ENCODE peak calls at places on chromosomes 3 and 15, in eight cellular contexts. H, M, X, R, B, E, Z and U are unnamed samples.

GRCh38 chr3:23096041-23096440 is 107.1 kb upstream of the UBE2E2 start:
- DNase-seq in H (no peak), M (no peak), X (no peak), R (no peak), B (no peak), E (no peak), Z (peak; percentile 21), U (no peak)

GRCh38 chr3:196339493-196340254 is 1.5 kb upstream of the TM4SF19 start:
- DNase-seq in H (no peak), M (no peak), X (no peak), R (peak; percentile 21), B (peak; percentile 55), E (no peak), Z (no peak), U (no peak)

GRCh38 chr15:98177950-98178848 is 217.7 kb downstream of the ARRDC4 start:
- DNase-seq in H (peak; percentile 39), M (peak; percentile 73), X (peak; percentile 28), R (peak; percentile 56), B (peak; percentile 56), E (peak; percentile 29), Z (no peak), U (no peak)

GRCh38 chr3:194396897-194397756 is 1.9 kb downstream of the GP5 start:
- DNase-seq in H (no peak), M (no peak), X (no peak), R (no peak), B (peak; percentile 57), E (no peak), Z (no peak), U (no peak)

GRCh38 chr3:14423197-14423743 is 20.9 kb downstream of the SLC6A6 start:
- DNase-seq in H (no peak), M (no peak), X (peak; percentile 84), R (peak; percentile 82), B (no peak), E (peak; percentile 58), Z (no peak), U (no peak)

GRCh38 chr3:156431334-156432121 is 123.4 kb downstream of the SSR3 start:
- DNase-seq in H (no peak), M (no peak), X (no peak), R (no peak), B (no peak), E (no peak), Z (no peak), U (no peak)

GRCh38 chr3:183033746-183034145 is 53.4 kb upstream of the DCUN1D1 start:
- DNase-seq in H (no peak), M (no peak), X (no peak), R (no peak), B (no peak), E (no peak), Z (no peak), U (no peak)

GRCh38 chr3:74267126-74267525 is 347.3 kb downstream of the CNTN3 start:
- DNase-seq in H (no peak), M (no peak), X (no peak), R (no peak), B (no peak), E (no peak), Z (no peak), U (no peak)

GRCh38 chr15:70438776-70439175 is 324.6 kb downstream of the UACA start:
- DNase-seq in H (no peak), M (no peak), X (no peak), R (no peak), B (no peak), E (no peak), Z (no peak), U (no peak)

GRCh38 chr3:160748787-160749186 is 7.2 kb upstream of the PPM1L start:
- DNase-seq in H (no peak), M (no peak), X (no peak), R (no peak), B (no peak), E (no peak), Z (no peak), U (no peak)

GRCh38 chr3:66372681-66373350 is 128.0 kb downstream of the LRIG1 start:
- DNase-seq in H (no peak), M (no peak), X (no peak), R (peak; percentile 10), B (no peak), E (peak; percentile 50), Z (peak; percentile 51), U (no peak)

GRCh38 chr3:15557511-15557946 is 36.0 kb upstream of the COLQ start:
- DNase-seq in H (peak; percentile 57), M (no peak), X (peak; percentile 52), R (peak; percentile 75), B (peak; percentile 78), E (peak; percentile 66), Z (no peak), U (no peak)

GRCh38 chr3:161239700-161240099 is 18.6 kb downstream of the NMD3 start:
- DNase-seq in H (no peak), M (no peak), X (no peak), R (no peak), B (no peak), E (no peak), Z (no peak), U (no peak)

GRCh38 chr3:78050276-78051080 is 1010.6 kb downstream of the ROBO2 start:
- DNase-seq in H (no peak), M (no peak), X (no peak), R (no peak), B (no peak), E (no peak), Z (no peak), U (no peak)

GRCh38 chr3:141123677-141124410 is 72.7 kb downstream of the SPSB4 start:
- DNase-seq in H (no peak), M (no peak), X (no peak), R (no peak), B (no peak), E (no peak), Z (no peak), U (peak; percentile 24)

GRCh38 chr15:70154440-70155347 is 57.0 kb upstream of the TLE3 start:
- DNase-seq in H (no peak), M (peak; percentile 80), X (no peak), R (no peak), B (no peak), E (no peak), Z (no peak), U (no peak)

GRCh38 chr3:9047465-9048346 is 84.4 kb upstream of the RAD18 start:
- DNase-seq in H (no peak), M (no peak), X (no peak), R (no peak), B (no peak), E (peak; percentile 24), Z (no peak), U (no peak)

GRCh38 chr3:56612146-56612545 is 55.2 kb downstream of the CCDC66 start:
- DNase-seq in H (no peak), M (no peak), X (no peak), R (no peak), B (no peak), E (no peak), Z (no peak), U (no peak)

GRCh38 chr15:52078876-52079700 is 33.5 kb downstream of the BCL2L10 start:
- DNase-seq in H (no peak), M (peak; percentile 88), X (peak; percentile 89), R (peak; percentile 59), B (peak; percentile 79), E (peak; percentile 88), Z (peak; percentile 51), U (peak; percentile 88)

GRCh38 chr3:55162031-55162784 is 234.3 kb upstream of the LRTM1 start:
- DNase-seq in H (no peak), M (no peak), X (no peak), R (no peak), B (no peak), E (no peak), Z (no peak), U (no peak)

GRCh38 chr3:167066977-167067843 is 312.9 kb downstream of the ZBBX start:
- DNase-seq in H (no peak), M (no peak), X (no peak), R (no peak), B (no peak), E (no peak), Z (no peak), U (no peak)

DNA sequence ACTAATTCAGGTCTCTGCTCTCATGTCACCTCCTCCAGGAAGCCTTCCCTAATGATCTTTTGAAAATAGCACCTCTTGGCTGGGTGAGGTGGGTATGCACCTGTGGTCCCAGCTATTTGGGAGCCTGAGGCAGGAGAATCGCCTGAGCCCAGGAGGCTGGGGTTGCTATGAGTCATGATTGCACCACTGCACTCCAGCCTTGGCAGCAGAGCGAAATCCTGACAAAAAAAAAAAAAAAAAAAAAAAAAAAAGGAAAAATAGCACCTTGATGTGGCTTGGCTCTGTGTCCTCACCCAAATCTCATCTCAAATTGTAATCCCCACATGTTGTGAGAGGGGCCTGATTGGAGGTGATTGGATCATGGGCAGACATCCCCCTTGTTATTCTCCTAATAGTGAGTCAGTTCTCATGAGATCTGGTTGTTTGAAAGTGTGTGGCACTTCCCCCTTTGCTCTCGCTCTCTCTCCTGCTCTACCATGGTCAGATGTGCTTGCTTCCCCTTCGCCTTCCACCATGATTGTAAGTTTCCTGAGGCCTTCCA is 11.2 kb upstream of the RNU6-1 start:
- DNase-seq in H (no peak), M (peak; percentile 75), X (no peak), R (peak; percentile 51), B (peak; percentile 87), E (no peak), Z (no peak), U (peak; percentile 20)
- H3K4me3 ChIP-seq in H (no peak overlapping the region), M (no peak overlapping the region), X (no peak overlapping the region), R (peak overlapping the region; percentile 4), B (no peak overlapping the region), E (no peak overlapping the region), Z (no peak overlapping the region), U (no peak overlapping the region)

DNA sequence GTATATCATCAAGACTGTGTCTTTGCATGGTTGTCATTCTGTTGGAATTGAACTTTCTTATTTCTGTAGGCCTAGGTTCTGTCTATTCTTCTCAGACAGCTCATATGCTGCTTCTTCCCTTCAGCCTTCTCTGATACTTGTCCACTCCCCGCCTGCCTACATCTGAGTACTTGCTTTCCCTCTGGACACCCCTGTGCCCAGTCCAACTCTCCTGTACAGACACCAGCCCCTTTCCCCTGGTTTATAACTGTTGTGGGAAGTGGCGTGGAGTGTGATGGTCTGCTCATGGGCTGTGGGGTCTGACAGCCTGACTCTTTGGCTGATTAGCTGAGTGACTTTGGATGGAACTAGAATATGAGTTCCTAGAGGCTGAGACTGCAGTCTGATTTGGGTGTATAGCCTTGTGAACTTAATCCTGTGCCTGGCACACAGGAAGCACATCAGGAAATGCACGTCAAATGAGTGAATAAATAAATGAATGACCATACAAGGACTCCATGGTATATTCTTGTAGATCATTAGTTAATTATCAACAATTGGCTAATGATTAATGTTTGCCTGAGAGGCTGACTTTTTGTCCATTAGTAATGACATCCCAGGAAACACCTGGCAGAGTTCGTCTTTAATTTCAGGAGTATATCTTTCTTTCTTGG is 11.8 kb downstream of the CACNA1D start:
- DNase-seq in H (no peak), M (no peak), X (no peak), R (no peak), B (no peak), E (no peak), Z (no peak), U (no peak)
- TF ChIP-seq POLR2AphosphoS5 in H (no peak), M (no peak), X (peak; percentile 40), R (no peak), B (no peak), E (no peak), Z (no peak), U (no peak)

GRCh38 chr3:42262525-42262924 is 3.5 kb downstream of the CCK start:
- DNase-seq in H (no peak), M (no peak), X (no peak), R (no peak), B (no peak), E (no peak), Z (no peak), U (no peak)
- H3K4me3 ChIP-seq in H (no peak overlapping the region), M (no peak overlapping the region), X (no peak overlapping the region), R (no peak overlapping the region), B (no peak overlapping the region), E (no peak overlapping the region), Z (no peak overlapping the region), U (no peak overlapping the region)

GRCh38 chr15:23397779-23398178 is 43.2 kb downstream of the GOLGA8S start:
- DNase-seq in H (no peak), M (no peak), X (no peak), R (no peak), B (no peak), E (no peak), Z (no peak), U (no peak)
- TF ChIP-seq POLR2AphosphoS5 in H (no peak), M (no peak), X (no peak), R (no peak), B (no peak), E (no peak), Z (no peak), U (no peak)